ENCODE peak calls at places on chromosomes 3 and 15, in seven cellular contexts. Z is stimulated activated CD4-positive, alpha-beta T cell treated with anti-CD3 and anti-CD28 coated beads, Interleukin-1b, Interleukin-23, amount 100 ng/mL, for 48 hours; B is dermis microvascular lymphatic vessel endothelial cell; C is uterus; P is GM20000; Q is LHCN-M2; M is left cardiac atrium. O is an unnamed sample.

GRCh38 chr3:148727242-148727641 is 29.5 kb downstream of the AGTR1 start:
- DNase-seq in Z (no peak), Q (peak), P (peak), M (no peak), B (peak), C (no peak), O (peak)

GRCh38 chr3:58962816-58963215 is 87.0 kb downstream of the CFAP20DC start:
- DNase-seq in P (no peak), C (no peak), Q (no peak), B (no peak), Z (no peak), M (no peak), O (no peak)

GRCh38 chr3:182861345-182861744 is 68.0 kb downstream of the ATP11B start:
- DNase-seq in C (no peak), P (no peak), B (no peak), Z (no peak), M (no peak), Q (no peak), O (no peak)

GRCh38 chr3:33144433-33144832 is 30.6 kb downstream of the CRTAP start:
- DNase-seq in P (peak), Z (peak), C (no peak), B (peak), Q (peak), M (no peak), O (no peak)

GRCh38 chr15:65952425-65953053 is 83.2 kb downstream of the RAB11A start:
- DNase-seq in Q (peak), B (peak), C (no peak), P (peak), Z (no peak), M (peak), O (no peak)

GRCh38 chr15:98382139-98382538 is 266.2 kb upstream of the IGF1R start:
- DNase-seq in C (no peak), B (no peak), M (no peak), Q (no peak), P (no peak), Z (no peak), O (no peak)

GRCh38 chr3:185729335-185729715 is 95.5 kb downstream of the IGF2BP2 start:
- DNase-seq in C (no peak), Z (no peak), Q (peak), P (no peak), M (no peak), B (peak), O (no peak)

GRCh38 chr3:23859012-23859743 is 53.4 kb downstream of the UBE2E1 start:
- DNase-seq in M (no peak), Z (no peak), C (no peak), P (no peak), Q (peak), B (peak), O (no peak)

GRCh38 chr15:95252404-95252803 is 1021.0 kb downstream of the MCTP2 start:
- DNase-seq in Z (no peak), C (no peak), Q (no peak), M (no peak), P (no peak), B (peak), O (no peak)

GRCh38 chr3:25153561-25153960 is 274.5 kb upstream of the RARB start:
- DNase-seq in P (no peak), C (no peak), B (peak), Q (no peak), M (no peak), Z (no peak), O (no peak)

GRCh38 chr3:66011098-66011655 is 27.5 kb downstream of the MAGI1 start:
- DNase-seq in Q (no peak), P (no peak), C (no peak), B (peak), Z (no peak), M (no peak), O (no peak)

GRCh38 chr3:165233521-165234195 is 37.5 kb upstream of the SLITRK3 start:
- DNase-seq in Z (no peak), Q (no peak), B (no peak), M (no peak), P (no peak), C (no peak), O (no peak)

GRCh38 chr3:105062853-105063252 is 303.9 kb upstream of the ALCAM start:
- DNase-seq in Q (no peak), Z (no peak), C (no peak), M (no peak), P (no peak), B (no peak), O (no peak)

GRCh38 chr15:99421172-99421656 is 144.6 kb upstream of the MEF2A start:
- DNase-seq in Z (peak), P (no peak), M (no peak), B (no peak), Q (no peak), C (no peak), O (no peak)

GRCh38 chr3:98787181-98787580 is 24.0 kb downstream of the ST3GAL6 start:
- DNase-seq in Z (no peak), M (no peak), P (no peak), B (no peak), Q (no peak), C (no peak), O (no peak)

GRCh38 chr3:47016086-47016933 is 36.8 kb downstream of the NBEAL2 start:
- DNase-seq in Z (no peak), Q (no peak), B (no peak), C (no peak), P (no peak), M (no peak), O (no peak)

GRCh38 chr3:2869905-2870304 is 240.3 kb downstream of the IL5RA start:
- DNase-seq in Z (no peak), M (no peak), B (no peak), P (no peak), C (no peak), Q (no peak), O (no peak)

GRCh38 chr3:177739461-177739860 is 542.2 kb upstream of the TBL1XR1 start:
- DNase-seq in Z (no peak), Q (no peak), M (no peak), P (no peak), C (no peak), B (no peak), O (no peak)

O was measured in NCI-H524.